ENCODE peak calls at places on chromosomes 3 and 15, in nine cellular contexts. P, X, E, I, J, Z, C, U and A are unnamed samples.
A peak's percentile ranks its signal among the peaks of the same experiment; 100 is the strongest.

GRCh38 chr15:51424780-51425179 is 83.3 kb downstream of the GLDN start:
- DNase-seq in P (no peak), X (no peak), E (no peak), I (no peak), J (peak; percentile 43), Z (no peak), C (no peak), U (peak; percentile 7), A (no peak)

GRCh38 chr15:89550427-89550826 is 24.8 kb upstream of the TICRR start:
- DNase-seq in P (no peak), X (no peak), E (no peak), I (no peak), J (no peak), Z (no peak), C (no peak), U (no peak), A (no peak)

GRCh38 chr3:150544726-150545125 is 1.6 kb downstream of the SERP1 start:
- DNase-seq in P (no peak), X (no peak), E (no peak), I (no peak), J (no peak), Z (peak; percentile 23), C (no peak), U (peak; percentile 21), A (peak; percentile 26)

GRCh38 chr3:49908378-49909199 is 4.9 kb upstream of the MST1R start:
- DNase-seq in P (no peak), X (no peak), E (no peak), I (no peak), J (no peak), Z (no peak), C (no peak), U (no peak), A (no peak)

GRCh38 chr3:195892355-195893120 is 15.8 kb downstream of the TNK2 start:
- DNase-seq in P (no peak), X (no peak), E (no peak), I (peak; percentile 62), J (no peak), Z (no peak), C (no peak), U (peak; percentile 79), A (peak; percentile 64)

GRCh38 chr3:197847866-197848401 is 56.9 kb downstream of the LRCH3 start:
- DNase-seq in P (peak; percentile 10), X (peak; percentile 4), E (no peak), I (no peak), J (peak; percentile 50), Z (no peak), C (no peak), U (peak; percentile 54), A (peak; percentile 15)

GRCh38 chr3:33826206-33826605 is 27.8 kb downstream of the PDCD6IP start:
- DNase-seq in P (no peak), X (no peak), E (no peak), I (no peak), J (no peak), Z (no peak), C (no peak), U (peak; percentile 13), A (peak; percentile 77)

GRCh38 chr3:138846350-138846756 is 11.6 kb upstream of the PIK3CB start:
- DNase-seq in P (no peak), X (no peak), E (no peak), I (no peak), J (no peak), Z (no peak), C (no peak), U (no peak), A (no peak)

GRCh38 chr3:149554826-149555225 is 80.3 kb downstream of the TM4SF4 start:
- DNase-seq in P (no peak), X (peak; percentile 89), E (no peak), I (no peak), J (peak; percentile 72), Z (peak; percentile 86), C (no peak), U (peak; percentile 81), A (peak; percentile 84)

GRCh38 chr15:91515188-91515754 is 338.2 kb upstream of the SLCO3A1 start:
- DNase-seq in P (no peak), X (peak; percentile 36), E (no peak), I (no peak), J (peak; percentile 30), Z (peak; percentile 69), C (peak; percentile 60), U (peak; percentile 89), A (peak; percentile 91)

GRCh38 chr3:150238043-150238802 is 169.9 kb upstream of the TSC22D2 start:
- DNase-seq in P (no peak), X (no peak), E (no peak), I (no peak), J (peak; percentile 9), Z (no peak), C (no peak), U (no peak), A (no peak)

GRCh38 chr3:143536817-143537535 is 311.3 kb downstream of the SLC9A9 start:
- DNase-seq in P (no peak), X (peak; percentile 26), E (no peak), I (no peak), J (no peak), Z (peak; percentile 63), C (no peak), U (peak; percentile 34), A (peak; percentile 98)

GRCh38 chr15:45372032-45372995 is 6.0 kb downstream of the GATM start:
- DNase-seq in P (no peak), X (no peak), E (no peak), I (no peak), J (no peak), Z (no peak), C (no peak), U (no peak), A (no peak)

GRCh38 chr15:38828031-38828532 is 263.5 kb upstream of the RASGRP1 start:
- DNase-seq in P (no peak), X (no peak), E (no peak), I (no peak), J (no peak), Z (no peak), C (no peak), U (peak; percentile 81), A (peak; percentile 35)

GRCh38 chr3:174951023-174951422 is 91.9 kb downstream of the NAALADL2 start:
- DNase-seq in P (no peak), X (no peak), E (no peak), I (no peak), J (peak; percentile 65), Z (no peak), C (peak; percentile 71), U (peak; percentile 88), A (peak; percentile 76)